ENCODE peak calls at places on chromosome 17, in five cellular contexts. J is K562, T is H1, E is GM12878, P is HepG2. R is an unnamed sample.

GRCh38 chr17:72606656-72607055 is 485.8 kb downstream of the SLC39A11 start:
- DNase-seq in J (no peak), T (no peak), E (no peak), P (no peak), R (no peak)

GRCh38 chr17:59365383-59365981 is 34.0 kb downstream of the YPEL2 start:
- DNase-seq in J (peak; percentile 87), T (no peak), E (no peak), P (peak; percentile 52), R (no peak)

GRCh38 chr17:50211249-50212120 is 10.1 kb upstream of the COL1A1 start:
- DNase-seq in J (no peak), T (peak; percentile 44), E (no peak), P (no peak), R (no peak)

GRCh38 chr17:57607553-57608120 is 137.5 kb downstream of the CCDC182 start:
- DNase-seq in J (no peak), T (no peak), E (no peak), P (no peak), R (no peak)

GRCh38 chr17:66841328-66841727 is 6.4 kb downstream of the CACNG5 start:
- DNase-seq in J (no peak), T (no peak), E (no peak), P (no peak), R (no peak)

GRCh38 chr17:6303664-6304063 is 131.3 kb downstream of the AIPL1 start:
- DNase-seq in J (peak; percentile 17), T (peak; percentile 73), E (no peak), P (no peak), R (peak; percentile 70)

GRCh38 chr17:32283745-32284207 is 18.1 kb downstream of the RHBDL3 start:
- DNase-seq in J (no peak), T (no peak), E (no peak), P (no peak), R (no peak)

GRCh38 chr17:42744283-42744805 is 496 bp downstream of the EZH1 start:
- DNase-seq in J (peak; percentile 73), T (no peak), E (peak; percentile 16), P (peak; percentile 78), R (no peak)

GRCh38 chr17:35849469-35850348 is 19.0 kb downstream of the HEATR9 start:
- DNase-seq in J (peak; percentile 48), T (peak; percentile 58), E (peak; percentile 20), P (peak; percentile 64), R (peak; percentile 50)

GRCh38 chr17:42182927-42183734 is 2.1 kb downstream of the HCRT start:
- DNase-seq in J (peak; percentile 62), T (no peak), E (no peak), P (peak; percentile 78), R (no peak)

GRCh38 chr17:74715144-74715543 is 2.4 kb upstream of the CD300LF start:
- DNase-seq in J (peak; percentile 57), T (no peak), E (no peak), P (peak; percentile 66), R (no peak)

GRCh38 chr17:1067282-1067956 is 70.5 kb downstream of the TIMM22 start:
- DNase-seq in J (no peak), T (no peak), E (no peak), P (peak; percentile 86), R (no peak)

GRCh38 chr17:31393749-31394146 is 2.3 kb downstream of the RAB11FIP4 start:
- DNase-seq in J (no peak), T (no peak), E (no peak), P (no peak), R (no peak)

GRCh38 chr17:39923836-39924690 is 3.3 kb downstream of the ORMDL3 start:
- DNase-seq in J (no peak), T (no peak), E (no peak), P (peak; percentile 97), R (peak; percentile 27)

GRCh38 chr17:45021607-45022287 is 29.7 kb downstream of the DCAKD start:
- DNase-seq in J (peak; percentile 90), T (peak; percentile 85), E (no peak), P (peak; percentile 53), R (peak; percentile 72)

GRCh38 chr17:45022655-45023339 is 28.6 kb downstream of the DCAKD start:
- DNase-seq in J (no peak), T (no peak), E (peak; percentile 45), P (no peak), R (no peak)

GRCh38 chr17:45019177-45019711 is 32.2 kb downstream of the DCAKD start:
- DNase-seq in J (peak; percentile 80), T (no peak), E (no peak), P (no peak), R (no peak)

GRCh38 chr17:45020354-45021138 is 30.9 kb downstream of the DCAKD start:
- DNase-seq in J (no peak), T (peak; percentile 69), E (no peak), P (no peak), R (peak; percentile 46)

GRCh38 chr17:45022288-45022648 is 29.2 kb downstream of the DCAKD start:
- DNase-seq in J (no peak), T (no peak), E (no peak), P (no peak), R (no peak)
- TF ChIP-seq CTCF in J (no peak), T (no peak), E (no peak), P (no peak), R (no peak)

GRCh38 chr17:78143214-78144145 is 2.7 kb upstream of the C17orf99 start:
- DNase-seq in J (no peak), T (no peak), E (no peak), P (no peak), R (no peak)

GRCh38 chr17:78146471-78146869 is 285 bp downstream of the C17orf99 start:
- DNase-seq in J (no peak), T (no peak), E (no peak), P (no peak), R (no peak)

GRCh38 chr17:78142113-78142861 is 3.9 kb upstream of the C17orf99 start:
- DNase-seq in J (no peak), T (no peak), E (no peak), P (peak; percentile 65), R (no peak)

GRCh38 chr17:78144736-78145641 is 1.2 kb upstream of the C17orf99 start:
- DNase-seq in J (no peak), T (no peak), E (no peak), P (no peak), R (no peak)

DNA sequence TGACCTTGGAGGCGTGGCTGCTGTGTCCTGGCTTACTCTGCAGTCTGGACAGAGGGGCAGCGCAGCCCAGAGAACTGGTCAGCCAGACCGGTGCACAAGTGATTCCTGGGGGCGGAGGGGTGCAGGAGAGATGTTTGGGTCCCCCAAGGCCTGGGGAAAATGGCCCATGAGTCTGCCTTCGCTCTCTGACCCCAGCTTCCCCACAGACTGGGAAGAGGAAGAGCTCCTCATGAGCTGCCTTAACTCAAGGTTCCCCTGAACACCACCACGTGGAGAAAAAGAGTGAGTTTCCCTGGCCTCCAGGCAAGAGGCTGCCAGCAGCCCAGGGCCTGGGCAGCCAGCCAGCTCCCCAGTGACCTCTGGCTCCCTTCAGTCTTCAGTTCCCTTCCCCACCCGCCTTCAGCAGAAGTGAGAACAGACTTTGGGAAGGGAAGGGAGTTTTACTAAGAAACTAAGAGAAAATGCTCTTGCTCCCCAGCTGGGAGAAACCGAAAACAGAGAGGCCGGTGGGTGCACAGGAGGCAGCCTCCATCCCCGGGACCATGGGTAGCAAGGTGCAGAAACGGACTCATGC is 2.0 kb upstream of the C17orf99 start:
- DNase-seq in J (peak; percentile 59), T (no peak), E (no peak), P (no peak), R (no peak)
- TF ChIP-seq CREB1 in J (no peak), T (no peak), E (no peak), P (no peak), R (no peak)

GRCh38 chr17:61928101-61928436 is 287 bp upstream of the INTS2 start:
- DNase-seq in J (no peak), T (no peak), E (no peak), P (no peak), R (no peak)

GRCh38 chr17:61927211-61928100 is at the start of gene INTS2:
- DNase-seq in J (peak; percentile 93), T (peak; percentile 97), E (peak; percentile 83), P (peak; percentile 92), R (peak; percentile 92)

DNA sequence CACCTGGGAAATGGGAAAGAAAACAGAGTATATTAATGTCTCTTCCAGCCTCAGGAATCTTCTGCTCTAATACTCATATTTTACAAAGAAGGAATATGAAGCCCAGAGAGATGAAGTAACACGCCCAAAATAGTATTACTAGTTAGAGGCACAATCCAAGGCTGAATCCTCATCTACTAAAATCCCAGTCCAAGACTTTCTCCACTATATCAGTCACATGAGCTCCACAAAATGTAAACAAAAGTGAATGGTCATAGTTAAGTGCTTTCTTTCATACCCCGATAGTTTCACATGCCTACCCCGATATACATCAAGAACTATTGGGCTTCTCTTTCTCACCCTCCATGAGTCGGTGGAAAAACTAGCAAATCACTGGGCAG is 961 bp downstream of the INTS2 start:
- DNase-seq in J (peak; percentile 27), T (no peak), E (no peak), P (no peak), R (no peak)
- TF ChIP-seq SP1 in J (no peak), T (no peak), E (no peak), P (no peak), R (no peak)

GRCh38 chr17:80441133-80441578 is 26.2 kb downstream of the ENDOV start:
- DNase-seq in J (peak; percentile 87), T (peak; percentile 95), E (no peak), P (peak; percentile 35), R (peak; percentile 91)
- TF ChIP-seq CTCF in J (no peak), T (no peak), E (no peak), P (peak; percentile 10), R (no peak)

R was measured in WTC11.